ENCODE peak calls at places on chromosomes 16 and 17, in six cellular contexts. One of them, this sample, is unnamed.

GRCh38 chr16:12538667-12539081 is 265.0 kb downstream of the CPPED1 start:
- DNase-seq in transverse colon: no peak
- DNase-seq in stomach: no peak
- DNase-seq in SK-N-SH: peak; percentile 31
- DNase-seq in endothelial cell of umbilical vein: no peak
- DNase-seq in HCT116: no peak
- DNase-seq in this sample: no peak

GRCh38 chr17:5097101-5097834 is 14.4 kb downstream of the ZNF232 start:
- DNase-seq in SK-N-SH: peak; percentile 72
- DNase-seq in endothelial cell of umbilical vein: no peak
- DNase-seq in HCT116: no peak
- DNase-seq in transverse colon: peak; percentile 50
- DNase-seq in stomach: peak; percentile 30
- DNase-seq in this sample: peak; percentile 91

GRCh38 chr16:83942815-83943515 is 10.1 kb upstream of the OSGIN1 start:
- DNase-seq in HCT116: no peak
- DNase-seq in SK-N-SH: no peak
- DNase-seq in stomach: no peak
- DNase-seq in endothelial cell of umbilical vein: no peak
- DNase-seq in transverse colon: no peak
- DNase-seq in this sample: no peak

GRCh38 chr17:72446525-72447250 is 325.9 kb downstream of the SOX9 start:
- DNase-seq in transverse colon: peak; percentile 84
- DNase-seq in stomach: no peak
- DNase-seq in endothelial cell of umbilical vein: no peak
- DNase-seq in HCT116: no peak
- DNase-seq in SK-N-SH: no peak
- DNase-seq in this sample: peak; percentile 32

GRCh38 chr16:10921536-10922327 is 20.5 kb downstream of the DEXI start:
- DNase-seq in SK-N-SH: no peak
- DNase-seq in transverse colon: no peak
- DNase-seq in endothelial cell of umbilical vein: no peak
- DNase-seq in HCT116: no peak
- DNase-seq in stomach: no peak
- DNase-seq in this sample: peak; percentile 30

GRCh38 chr16:86466695-86467406 is 43.5 kb upstream of the FOXF1 start:
- DNase-seq in transverse colon: peak; percentile 41
- DNase-seq in SK-N-SH: no peak
- DNase-seq in endothelial cell of umbilical vein: no peak
- DNase-seq in HCT116: no peak
- DNase-seq in stomach: no peak
- DNase-seq in this sample: no peak

GRCh38 chr16:14502932-14503741 is 126.9 kb downstream of the PARN start:
- DNase-seq in stomach: no peak
- DNase-seq in endothelial cell of umbilical vein: no peak
- DNase-seq in HCT116: no peak
- DNase-seq in SK-N-SH: no peak
- DNase-seq in transverse colon: no peak
- DNase-seq in this sample: no peak

GRCh38 chr16:9594961-9595360 is 503.5 kb downstream of the HAPSTR1 start:
- DNase-seq in endothelial cell of umbilical vein: no peak
- DNase-seq in HCT116: no peak
- DNase-seq in stomach: no peak
- DNase-seq in transverse colon: no peak
- DNase-seq in SK-N-SH: no peak
- DNase-seq in this sample: no peak

GRCh38 chr16:50395763-50396710 is 27.2 kb upstream of the BRD7 start:
- DNase-seq in transverse colon: no peak
- DNase-seq in endothelial cell of umbilical vein: no peak
- DNase-seq in stomach: no peak
- DNase-seq in HCT116: no peak
- DNase-seq in SK-N-SH: no peak
- DNase-seq in this sample: no peak

GRCh38 chr17:61583242-61583641 is 7.8 kb downstream of the NACA2 start:
- DNase-seq in HCT116: peak; percentile 65
- DNase-seq in transverse colon: no peak
- DNase-seq in stomach: no peak
- DNase-seq in SK-N-SH: peak; percentile 79
- DNase-seq in endothelial cell of umbilical vein: peak; percentile 36
- DNase-seq in this sample: no peak

GRCh38 chr17:82155606-82156005 is 57.0 kb downstream of the CCDC57 start:
- DNase-seq in endothelial cell of umbilical vein: no peak
- DNase-seq in stomach: no peak
- DNase-seq in HCT116: no peak
- DNase-seq in SK-N-SH: no peak
- DNase-seq in transverse colon: no peak
- DNase-seq in this sample: peak; percentile 64

GRCh38 chr17:38654411-38655398 is 20.1 kb downstream of the EPOP start:
- DNase-seq in transverse colon: no peak
- DNase-seq in HCT116: no peak
- DNase-seq in stomach: no peak
- DNase-seq in endothelial cell of umbilical vein: no peak
- DNase-seq in SK-N-SH: no peak
- DNase-seq in this sample: peak; percentile 44

GRCh38 chr17:47801176-47801765 is 20.3 kb downstream of the OSBPL7 start:
- DNase-seq in stomach: peak; percentile 10
- DNase-seq in endothelial cell of umbilical vein: no peak
- DNase-seq in transverse colon: no peak
- DNase-seq in SK-N-SH: no peak
- DNase-seq in HCT116: no peak
- DNase-seq in this sample: no peak

GRCh38 chr16:4663756-4664465 is 29.5 kb upstream of the NUDT16L1 start:
- DNase-seq in HCT116: no peak
- DNase-seq in endothelial cell of umbilical vein: no peak
- DNase-seq in transverse colon: peak; percentile 53
- DNase-seq in SK-N-SH: no peak
- DNase-seq in stomach: peak; percentile 45
- DNase-seq in this sample: peak; percentile 87

GRCh38 chr17:10177131-10177920 is 21.1 kb downstream of the GAS7 start:
- DNase-seq in endothelial cell of umbilical vein: no peak
- DNase-seq in HCT116: no peak
- DNase-seq in stomach: no peak
- DNase-seq in transverse colon: no peak
- DNase-seq in SK-N-SH: no peak
- DNase-seq in this sample: peak; percentile 10

GRCh38 chr17:30263552-30264333 is 28.0 kb downstream of the BLMH start:
- DNase-seq in stomach: no peak
- DNase-seq in SK-N-SH: no peak
- DNase-seq in endothelial cell of umbilical vein: peak; percentile 96
- DNase-seq in HCT116: no peak
- DNase-seq in transverse colon: no peak
- DNase-seq in this sample: no peak

GRCh38 chr17:15922586-15922985 is 22.3 kb upstream of the ADORA2B start:
- DNase-seq in SK-N-SH: no peak
- DNase-seq in HCT116: no peak
- DNase-seq in stomach: no peak
- DNase-seq in endothelial cell of umbilical vein: no peak
- DNase-seq in transverse colon: no peak
- DNase-seq in this sample: no peak

GRCh38 chr17:15919466-15919865 is 25.5 kb upstream of the ADORA2B start:
- DNase-seq in HCT116: no peak
- DNase-seq in transverse colon: no peak
- DNase-seq in stomach: no peak
- DNase-seq in SK-N-SH: no peak
- DNase-seq in endothelial cell of umbilical vein: no peak
- DNase-seq in this sample: no peak

GRCh38 chr17:15921640-15922039 is 23.3 kb upstream of the ADORA2B start:
- DNase-seq in endothelial cell of umbilical vein: no peak
- DNase-seq in SK-N-SH: no peak
- DNase-seq in transverse colon: no peak
- DNase-seq in HCT116: no peak
- DNase-seq in stomach: no peak
- DNase-seq in this sample: no peak

GRCh38 chr17:15918661-15919259 is 26.2 kb upstream of the ADORA2B start:
- DNase-seq in transverse colon: peak; percentile 48
- DNase-seq in endothelial cell of umbilical vein: peak; percentile 6
- DNase-seq in SK-N-SH: no peak
- DNase-seq in stomach: peak; percentile 29
- DNase-seq in HCT116: no peak
- DNase-seq in this sample: no peak

GRCh38 chr17:15920758-15921239 is 24.1 kb upstream of the ADORA2B start:
- DNase-seq in endothelial cell of umbilical vein: no peak
- DNase-seq in HCT116: peak; percentile 60
- DNase-seq in transverse colon: peak; percentile 34
- DNase-seq in SK-N-SH: no peak
- DNase-seq in stomach: no peak
- DNase-seq in this sample: no peak
- TF ChIP-seq POLR2AphosphoS5 in endothelial cell of umbilical vein: no peak
- TF ChIP-seq POLR2AphosphoS5 in HCT116: no peak
- TF ChIP-seq POLR2AphosphoS5 in transverse colon: peak; percentile 69
- TF ChIP-seq POLR2AphosphoS5 in SK-N-SH: no peak
- TF ChIP-seq POLR2AphosphoS5 in stomach: no peak
- TF ChIP-seq POLR2AphosphoS5 in this sample: no peak

GRCh38 chr16:6331770-6332169 is 1000.9 kb upstream of the RBFOX1 start:
- DNase-seq in SK-N-SH: no peak
- DNase-seq in endothelial cell of umbilical vein: no peak
- DNase-seq in stomach: no peak
- DNase-seq in transverse colon: no peak
- DNase-seq in HCT116: no peak
- DNase-seq in this sample: no peak

DNA sequence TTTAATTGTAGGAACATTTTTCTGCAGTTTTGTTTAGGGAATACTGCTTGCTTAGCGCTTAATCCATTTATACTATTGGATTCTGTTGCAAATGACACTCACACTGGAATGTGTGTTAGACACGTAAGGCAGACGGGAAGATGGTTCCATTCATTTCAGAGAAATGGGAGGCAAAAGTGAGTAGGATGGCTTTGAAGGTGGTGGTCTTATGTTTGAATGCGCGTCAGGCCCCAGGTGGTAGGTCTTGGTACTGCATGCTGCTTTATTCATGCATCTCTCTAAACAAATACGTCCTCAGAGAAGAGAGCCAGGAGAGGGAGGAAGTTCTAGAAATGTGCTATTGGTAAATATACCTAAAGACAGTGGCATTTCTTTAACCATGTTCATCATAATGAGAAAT is 997.6 kb upstream of the RBFOX1 start:
- DNase-seq in stomach: no peak
- DNase-seq in transverse colon: no peak
- DNase-seq in endothelial cell of umbilical vein: no peak
- DNase-seq in HCT116: no peak
- DNase-seq in SK-N-SH: peak; percentile 34
- DNase-seq in this sample: no peak
- TF ChIP-seq CTCF in stomach: no peak
- TF ChIP-seq CTCF in transverse colon: no peak
- TF ChIP-seq CTCF in endothelial cell of umbilical vein: peak; percentile 17
- TF ChIP-seq CTCF in HCT116: no peak
- TF ChIP-seq CTCF in SK-N-SH: peak; percentile 50
- TF ChIP-seq CTCF in this sample: peak; percentile 38

GRCh38 chr17:79778504-79779087 is 648 bp downstream of the CBX2 start:
- DNase-seq in stomach: no peak
- DNase-seq in SK-N-SH: peak; percentile 87
- DNase-seq in transverse colon: no peak
- DNase-seq in HCT116: no peak
- DNase-seq in endothelial cell of umbilical vein: no peak
- DNase-seq in this sample: no peak
- H3K27ac ChIP-seq in stomach: no peak overlapping the region
- H3K27ac ChIP-seq in SK-N-SH: peak overlapping the region; percentile 83
- H3K27ac ChIP-seq in transverse colon: no peak overlapping the region
- H3K27ac ChIP-seq in HCT116: peak overlapping the region; percentile 64
- H3K27ac ChIP-seq in endothelial cell of umbilical vein: no peak overlapping the region
- H3K27ac ChIP-seq in this sample: peak overlapping the region; percentile 58

GRCh38 chr16:67430504-67431076 is 331 bp upstream of the HSD11B2 start:
- DNase-seq in SK-N-SH: peak; percentile 68
- DNase-seq in transverse colon: peak; percentile 89
- DNase-seq in stomach: peak; percentile 65
- DNase-seq in endothelial cell of umbilical vein: no peak
- DNase-seq in HCT116: no peak
- DNase-seq in this sample: no peak
- TF ChIP-seq POLR2AphosphoS5 in SK-N-SH: no peak
- TF ChIP-seq POLR2AphosphoS5 in transverse colon: no peak
- TF ChIP-seq POLR2AphosphoS5 in stomach: no peak
- TF ChIP-seq POLR2AphosphoS5 in endothelial cell of umbilical vein: no peak
- TF ChIP-seq POLR2AphosphoS5 in HCT116: peak; percentile 64
- TF ChIP-seq POLR2AphosphoS5 in this sample: no peak

GRCh38 chr17:2935622-2936021 is 127.8 kb downstream of the OR1D5 start:
- DNase-seq in SK-N-SH: no peak
- DNase-seq in HCT116: no peak
- DNase-seq in transverse colon: no peak
- DNase-seq in endothelial cell of umbilical vein: no peak
- DNase-seq in stomach: no peak
- DNase-seq in this sample: no peak

GRCh38 chr17:2936771-2937321 is 126.6 kb downstream of the OR1D5 start:
- DNase-seq in transverse colon: no peak
- DNase-seq in HCT116: no peak
- DNase-seq in endothelial cell of umbilical vein: no peak
- DNase-seq in SK-N-SH: peak; percentile 9
- DNase-seq in stomach: no peak
- DNase-seq in this sample: no peak

GRCh38 chr17:2936351-2936750 is 127.1 kb downstream of the OR1D5 start:
- DNase-seq in SK-N-SH: no peak
- DNase-seq in stomach: no peak
- DNase-seq in endothelial cell of umbilical vein: no peak
- DNase-seq in transverse colon: no peak
- DNase-seq in HCT116: no peak
- DNase-seq in this sample: no peak

GRCh38 chr17:2939714-2940351 is 123.6 kb downstream of the OR1D5 start:
- DNase-seq in endothelial cell of umbilical vein: no peak
- DNase-seq in HCT116: no peak
- DNase-seq in SK-N-SH: no peak
- DNase-seq in transverse colon: peak; percentile 39
- DNase-seq in stomach: peak; percentile 57
- DNase-seq in this sample: no peak

GRCh38 chr17:2937331-2938003 is 125.9 kb downstream of the OR1D5 start:
- DNase-seq in endothelial cell of umbilical vein: peak; percentile 42
- DNase-seq in HCT116: no peak
- DNase-seq in SK-N-SH: peak; percentile 59
- DNase-seq in transverse colon: no peak
- DNase-seq in stomach: no peak
- DNase-seq in this sample: no peak
- TF ChIP-seq CTCF in endothelial cell of umbilical vein: peak; percentile 26
- TF ChIP-seq CTCF in HCT116: peak; percentile 38
- TF ChIP-seq CTCF in SK-N-SH: peak; percentile 28
- TF ChIP-seq CTCF in transverse colon: no peak
- TF ChIP-seq CTCF in stomach: no peak
- TF ChIP-seq CTCF in this sample: no peak

GRCh38 chr17:44039829-44040635 is 25.3 kb upstream of the TMEM101 start:
- DNase-seq in endothelial cell of umbilical vein: no peak
- DNase-seq in HCT116: no peak
- DNase-seq in transverse colon: no peak
- DNase-seq in stomach: no peak
- DNase-seq in SK-N-SH: no peak
- DNase-seq in this sample: no peak
- H3K27ac ChIP-seq in endothelial cell of umbilical vein: no peak overlapping the region
- H3K27ac ChIP-seq in HCT116: no peak overlapping the region
- H3K27ac ChIP-seq in transverse colon: peak overlapping the region; percentile 12
- H3K27ac ChIP-seq in stomach: no peak overlapping the region
- H3K27ac ChIP-seq in SK-N-SH: no peak overlapping the region
- H3K27ac ChIP-seq in this sample: no peak overlapping the region

This sample was measured in spleen.